ENCODE peak calls at places on chromosomes 4 and X, in four cellular contexts. One of them, this sample, is unnamed.

GRCh38 chr4:7782783-7783182 is 156.9 kb downstream of the AFAP1 start:
- DNase-seq in Caki2: no peak
- DNase-seq in kidney glomerular epithelial cell: no peak
- DNase-seq in adipocyte: no peak
- DNase-seq in this sample: no peak

GRCh38 chr4:128917781-128918180 is 108.3 kb downstream of the JADE1 start:
- DNase-seq in Caki2: no peak
- DNase-seq in kidney glomerular epithelial cell: no peak
- DNase-seq in adipocyte: no peak
- DNase-seq in this sample: no peak

GRCh38 chr4:16264798-16265197 is 38.5 kb upstream of the TAPT1 start:
- DNase-seq in Caki2: peak; percentile 30
- DNase-seq in kidney glomerular epithelial cell: peak; percentile 73
- DNase-seq in adipocyte: peak; percentile 80
- DNase-seq in this sample: peak; percentile 36

GRCh38 chr4:151045907-151046306 is 30.8 kb upstream of the LRBA start:
- DNase-seq in Caki2: no peak
- DNase-seq in kidney glomerular epithelial cell: no peak
- DNase-seq in adipocyte: no peak
- DNase-seq in this sample: no peak

GRCh38 chr4:142818476-142818875 is 27.6 kb downstream of the INPP4B start:
- DNase-seq in Caki2: no peak
- DNase-seq in kidney glomerular epithelial cell: no peak
- DNase-seq in adipocyte: no peak
- DNase-seq in this sample: no peak

GRCh38 chrX:19270727-19271126 is 73.0 kb upstream of the PDHA1 start:
- DNase-seq in Caki2: no peak
- DNase-seq in kidney glomerular epithelial cell: no peak
- DNase-seq in adipocyte: no peak
- DNase-seq in this sample: no peak

GRCh38 chr4:24643774-24644520 is 59.6 kb upstream of the DHX15 start:
- DNase-seq in Caki2: peak; percentile 21
- DNase-seq in kidney glomerular epithelial cell: no peak
- DNase-seq in adipocyte: peak; percentile 23
- DNase-seq in this sample: no peak

GRCh38 chrX:23773601-23774175 is 9.3 kb upstream of the SAT1 start:
- DNase-seq in Caki2: no peak
- DNase-seq in kidney glomerular epithelial cell: no peak
- DNase-seq in adipocyte: no peak
- DNase-seq in this sample: no peak

GRCh38 chr4:89397464-89397863 is 89.9 kb upstream of the GPRIN3 start:
- DNase-seq in Caki2: no peak
- DNase-seq in kidney glomerular epithelial cell: no peak
- DNase-seq in adipocyte: no peak
- DNase-seq in this sample: no peak

GRCh38 chrX:40012800-40013682 is 84.7 kb downstream of the BCOR start:
- DNase-seq in Caki2: peak; percentile 63
- DNase-seq in kidney glomerular epithelial cell: no peak
- DNase-seq in adipocyte: peak; percentile 70
- DNase-seq in this sample: no peak

GRCh38 chrX:30893206-30893605 is 4.2 kb upstream of the TAB3 start:
- DNase-seq in Caki2: peak; percentile 4
- DNase-seq in kidney glomerular epithelial cell: peak; percentile 14
- DNase-seq in adipocyte: no peak
- DNase-seq in this sample: no peak

GRCh38 chr4:85431156-85431555 is 43.8 kb upstream of the ARHGAP24 start:
- DNase-seq in Caki2: no peak
- DNase-seq in kidney glomerular epithelial cell: no peak
- DNase-seq in adipocyte: no peak
- DNase-seq in this sample: no peak

GRCh38 chr4:24274401-24275035 is 309.8 kb downstream of the DHX15 start:
- DNase-seq in Caki2: no peak
- DNase-seq in kidney glomerular epithelial cell: no peak
- DNase-seq in adipocyte: no peak
- DNase-seq in this sample: no peak

GRCh38 chrX:108261541-108262218 is 170.1 kb downstream of the ATG4A start:
- DNase-seq in Caki2: no peak
- DNase-seq in kidney glomerular epithelial cell: no peak
- DNase-seq in adipocyte: peak; percentile 76
- DNase-seq in this sample: no peak

GRCh38 chr4:95701500-95701899 is 138.4 kb upstream of the PDHA2 start:
- DNase-seq in Caki2: no peak
- DNase-seq in kidney glomerular epithelial cell: no peak
- DNase-seq in adipocyte: peak; percentile 51
- DNase-seq in this sample: no peak

GRCh38 chr4:94447754-94448411 is 3.9 kb upstream of the PDLIM5 start:
- DNase-seq in Caki2: peak; percentile 86
- DNase-seq in kidney glomerular epithelial cell: no peak
- DNase-seq in adipocyte: peak; percentile 7
- DNase-seq in this sample: no peak

GRCh38 chr4:131411393-131411792 is 1737.7 kb upstream of the PCDH10 start:
- DNase-seq in Caki2: no peak
- DNase-seq in kidney glomerular epithelial cell: no peak
- DNase-seq in adipocyte: no peak
- DNase-seq in this sample: no peak

GRCh38 chr4:16122784-16123183 is 39.0 kb upstream of the PROM1 start:
- DNase-seq in Caki2: no peak
- DNase-seq in kidney glomerular epithelial cell: no peak
- DNase-seq in adipocyte: no peak
- DNase-seq in this sample: no peak